ENCODE peak calls at places on chromosomes 1 and 21, in nine cellular contexts. F, T, E, Q, U, G, Z, L and O are unnamed samples. For H3K36me3 and H3K9me3, the result is how much of the 10 kb centered on the place peaks cover.

GRCh38 chr1:202274611-202275010 is 67.1 kb downstream of the UBE2T start:
- DNase-seq in T (peak), E (peak), F (peak), Z (no peak), U (peak), L (no peak), Q (peak), G (peak), O (peak)

GRCh38 chr1:235100124-235100801 is 28.4 kb downstream of the TOMM20 start:
- DNase-seq in F (no peak), L (no peak), Z (no peak), Q (no peak), U (peak), T (no peak), G (no peak), E (no peak), O (no peak)

GRCh38 chr1:93616996-93617669 is 64.5 kb downstream of the BCAR3 start:
- DNase-seq in U (peak), T (no peak), F (no peak), Q (no peak), G (no peak), Z (peak), E (peak), L (peak), O (no peak)

GRCh38 chr1:34113362-34113761 is 51.7 kb downstream of the CSMD2 start:
- DNase-seq in E (no peak), U (no peak), L (no peak), T (no peak), Q (peak), Z (no peak), F (no peak), G (no peak), O (no peak)

GRCh38 chr1:148264374-148265276 is 112.5 kb upstream of the NBPF11 start:
- DNase-seq in U (no peak), Q (peak), G (no peak), Z (no peak), E (no peak), T (peak), F (no peak), L (peak), O (no peak)

GRCh38 chr1:203797948-203798347 is 2.5 kb downstream of the ZBED6 start:
- DNase-seq in Q (peak), Z (no peak), T (no peak), E (no peak), U (no peak), G (no peak), L (no peak), F (no peak), O (no peak)

GRCh38 chr1:50859657-50860056 is 100.4 kb downstream of the FAF1 start:
- DNase-seq in Q (no peak), L (no peak), F (no peak), G (no peak), E (no peak), T (no peak), Z (no peak), U (no peak), O (no peak)

GRCh38 chr1:61097326-61097725 is 15.0 kb downstream of the NFIA start:
- DNase-seq in T (peak), E (no peak), U (no peak), L (peak), F (no peak), G (no peak), Q (no peak), Z (no peak), O (no peak)

GRCh38 chr1:183533617-183534174 is 56.6 kb downstream of the NCF2 start:
- DNase-seq in Q (no peak), L (no peak), Z (no peak), U (no peak), G (no peak), E (no peak), T (no peak), F (no peak), O (no peak)

GRCh38 chr1:209876091-209876800 is 48.5 kb downstream of the UTP25 start:
- DNase-seq in G (no peak), T (no peak), L (peak), Q (no peak), Z (no peak), E (no peak), U (no peak), F (no peak), O (no peak)

GRCh38 chr1:93723101-93723500 is 41.5 kb upstream of the BCAR3 start:
- DNase-seq in U (peak), L (peak), Z (no peak), E (no peak), T (no peak), Q (no peak), F (no peak), G (no peak), O (peak)

GRCh38 chr1:211196880-211197279 is 62.3 kb upstream of the RCOR3 start:
- DNase-seq in T (no peak), F (no peak), Q (no peak), E (no peak), Z (no peak), U (no peak), G (no peak), L (no peak), O (no peak)

GRCh38 chr21:42013338-42013737 is 3.2 kb upstream of the ZBTB21 start:
- DNase-seq in E (no peak), Z (no peak), L (no peak), F (no peak), T (no peak), Q (no peak), G (no peak), U (no peak), O (no peak)

GRCh38 chr21:29193907-29194306 is 63.5 kb downstream of the MAP3K7CL start:
- DNase-seq in F (no peak), Z (no peak), Q (no peak), G (no peak), E (no peak), U (no peak), T (no peak), L (no peak), O (no peak)

DNA sequence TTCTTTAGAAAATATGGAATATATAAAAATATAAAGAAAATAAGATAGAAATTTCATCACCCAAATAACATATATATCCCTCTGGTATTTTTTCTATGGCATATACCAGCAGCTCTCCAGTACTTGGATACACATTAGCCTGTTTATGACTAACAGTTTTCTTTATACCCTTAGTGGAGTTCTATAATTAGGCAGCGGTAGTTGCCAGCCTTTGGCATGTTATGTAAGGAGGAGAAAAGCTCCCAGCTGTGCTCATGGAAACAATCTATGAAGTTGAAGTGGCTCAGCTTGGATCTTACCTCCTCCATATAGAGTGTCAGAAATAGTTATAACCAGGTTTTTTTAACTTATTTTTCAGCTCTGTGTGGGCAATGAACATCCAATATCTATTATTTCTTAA is 1636.8 kb downstream of the AMY1C start:
- DNase-seq in T (no peak), Z (no peak), G (no peak), E (no peak), U (peak), Q (no peak), L (no peak), F (no peak), O (no peak)
- H3K27ac ChIP-seq in T (no peak), Z (no peak), G (no peak), E (no peak), U (no peak), Q (no peak), L (no peak), F (no peak), O (no peak)

DNA sequence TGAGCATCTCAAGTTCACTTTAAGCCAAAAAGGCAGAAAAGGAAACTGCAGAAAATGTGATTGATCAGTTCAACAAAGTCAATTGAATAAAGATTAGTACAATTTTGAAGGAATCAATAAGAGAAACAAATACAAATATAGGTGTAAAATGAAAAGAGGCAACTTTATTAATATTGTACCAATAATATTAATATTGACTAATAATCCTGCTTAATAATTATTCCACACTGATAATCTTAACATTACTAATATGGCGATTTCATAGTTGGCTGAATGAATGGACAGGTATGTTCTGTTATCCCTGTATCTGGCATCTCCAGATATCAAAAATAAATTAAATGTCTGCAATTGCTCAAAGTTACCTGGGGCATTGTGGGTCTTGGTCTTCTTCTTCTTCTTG is 61.8 kb downstream of the PRKAB2 start:
- DNase-seq in T (no peak), F (no peak), L (no peak), Q (no peak), Z (no peak), G (no peak), U (no peak), E (no peak), O (no peak)
- H3K36me3 ChIP-seq in T (under half), F (under half), L (under half), Q (under half), Z (under half), G (under half), U (under half), E (under half), O (under half)

GRCh38 chr21:18959817-18960216 is 556.2 kb upstream of the TMPRSS15 start:
- DNase-seq in U (no peak), F (no peak), T (no peak), G (no peak), L (no peak), E (no peak), Q (no peak), Z (no peak), O (no peak)
- H3K9me3 ChIP-seq in U (under half), F (under half), T (under half), G (under half), L (under half), E (under half), Q (under half), Z (under half), O (under half)

GRCh38 chr1:155308493-155309422 is at the start of gene FDPS:
- DNase-seq in G (peak), Q (peak), L (peak), U (peak), Z (peak), E (peak), T (peak), F (peak), O (peak)

GRCh38 chr1:155304558-155305063 is 3.4 kb upstream of the PKLR start:
- DNase-seq in G (no peak), E (no peak), F (no peak), Z (no peak), U (no peak), Q (no peak), T (no peak), L (no peak), O (no peak)

GRCh38 chr1:155309423-155310021 is 856 bp downstream of the FDPS start:
- DNase-seq in G (no peak), Q (peak), U (peak), L (no peak), Z (peak), T (no peak), E (no peak), F (no peak), O (peak)

GRCh38 chr1:155307247-155307740 is 1.4 kb upstream of the FDPS start:
- DNase-seq in E (no peak), F (no peak), Z (no peak), L (peak), T (peak), G (no peak), U (no peak), Q (peak), O (no peak)

DNA sequence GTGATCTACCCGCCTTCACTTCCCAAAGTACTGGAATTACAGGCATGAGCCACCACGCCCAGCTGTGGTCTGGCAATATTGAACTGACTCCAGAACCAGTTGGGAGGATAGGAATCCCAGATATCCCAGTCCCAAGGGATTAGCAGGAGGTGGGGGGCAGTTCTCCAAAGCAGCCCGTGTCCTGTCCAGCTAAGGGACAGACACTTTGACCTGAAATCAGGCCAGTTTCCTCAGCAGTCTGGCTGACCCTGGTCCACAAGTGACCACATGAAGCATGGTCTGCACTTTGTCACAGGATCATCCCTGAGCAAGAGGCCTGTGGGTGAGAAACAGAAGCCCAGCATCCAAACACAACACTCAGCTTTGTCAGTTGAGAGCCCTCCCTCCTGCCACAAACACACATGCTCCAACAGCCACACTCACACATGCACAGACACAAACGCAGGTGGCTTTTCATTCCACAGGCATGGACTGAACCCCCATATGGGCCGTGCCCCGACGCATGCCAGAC is 2.7 kb upstream of the FDPS start:
- DNase-seq in Q (no peak), L (peak), Z (no peak), G (no peak), F (peak), E (no peak), T (no peak), U (no peak), O (no peak)
- H3K27ac ChIP-seq in Q (no peak), L (no peak), Z (no peak), G (no peak), F (no peak), E (no peak), T (no peak), U (no peak), O (no peak)

DNA sequence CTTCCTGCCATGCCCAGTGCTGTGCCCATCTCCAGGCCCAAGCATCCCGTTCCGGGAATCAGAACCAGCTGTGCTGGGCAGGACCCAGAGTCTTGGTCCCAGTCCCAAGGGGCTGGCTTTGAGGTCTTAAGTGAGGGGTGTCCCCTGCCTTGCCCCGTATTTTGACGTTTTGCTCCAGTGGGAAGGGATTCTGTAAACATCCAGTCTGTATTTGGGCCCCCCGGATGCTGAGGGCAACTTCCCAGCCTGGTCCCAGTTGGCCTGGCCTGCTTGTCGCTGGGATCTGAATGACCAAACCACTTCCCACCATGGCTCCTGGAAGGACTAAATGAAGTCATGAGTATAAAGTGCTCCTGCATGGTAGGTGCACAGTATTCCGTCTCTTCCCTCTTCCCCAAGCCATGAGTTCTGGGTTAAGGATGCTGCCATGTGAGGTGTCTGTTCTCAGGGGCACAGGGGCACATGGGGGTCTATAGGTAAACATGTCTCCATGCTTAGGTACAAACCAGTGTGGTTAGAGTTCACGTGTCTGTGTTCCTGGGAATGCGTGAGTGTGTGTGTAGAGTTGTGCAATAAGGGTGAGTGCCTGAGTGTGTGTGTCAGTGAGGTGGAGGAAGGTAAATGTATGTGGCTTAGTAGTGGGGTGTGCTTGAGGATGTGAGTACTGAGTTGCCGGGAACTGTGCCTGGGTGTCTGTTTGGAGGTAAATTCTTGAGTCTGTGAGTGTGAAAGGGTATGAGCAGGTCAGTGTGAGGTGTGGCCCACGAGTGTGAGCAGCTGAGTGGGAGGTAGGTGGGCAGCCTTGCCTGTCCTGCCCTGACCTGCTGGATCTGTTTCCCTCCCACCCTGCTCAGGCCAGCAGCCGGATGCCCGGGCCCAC is 1.5 kb downstream of the B4GALT2 start:
- DNase-seq in Q (no peak), U (no peak), T (peak), G (no peak), L (peak), Z (no peak), F (no peak), E (no peak), O (no peak)
- H3K36me3 ChIP-seq in Q (under half), U (under half), T (under half), G (under half), L (under half), Z (under half), F (under half), E (under half), O (half or more)

GRCh38 chr1:248790456-248790855 is 34.9 kb upstream of the LYPD8 start:
- DNase-seq in Q (no peak), L (no peak), Z (no peak), G (no peak), E (no peak), T (no peak), F (no peak), U (no peak), O (no peak)
- H3K9me3 ChIP-seq in Q (under half), L (under half), Z (under half), G (under half), E (under half), T (under half), F (under half), U (under half), O (under half)

DNA sequence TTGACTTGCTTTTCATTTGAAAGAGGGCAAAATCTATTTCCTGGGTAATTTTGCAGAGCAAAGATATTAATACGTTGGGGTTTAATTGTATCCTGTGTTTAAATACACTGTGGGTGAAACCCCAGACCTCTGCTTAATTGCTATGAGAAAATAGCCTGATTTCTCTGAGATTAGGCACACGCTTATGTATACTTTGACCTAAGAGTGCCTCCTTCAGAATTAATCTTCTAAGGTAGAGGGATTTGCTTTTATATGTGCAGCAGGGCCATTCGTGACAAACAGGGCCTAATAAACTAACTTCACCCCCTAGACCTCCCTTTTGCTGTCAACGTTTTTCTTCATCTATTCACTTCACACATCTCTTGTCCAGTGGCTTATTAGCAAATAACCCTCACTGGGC is 216.9 kb upstream of the ADGRL2 start:
- DNase-seq in F (no peak), T (no peak), L (no peak), U (no peak), G (no peak), E (no peak), Z (no peak), Q (no peak), O (no peak)
- H3K27ac ChIP-seq in F (no peak), T (peak), L (no peak), U (no peak), G (no peak), E (no peak), Z (no peak), Q (no peak), O (no peak)

GRCh38 chr21:16794944-16795343 is 717.9 kb upstream of the CXADR start:
- DNase-seq in Q (peak), Z (no peak), E (no peak), G (no peak), L (peak), F (no peak), U (no peak), T (peak), O (peak)

GRCh38 chr21:16797530-16797929 is 715.3 kb upstream of the CXADR start:
- DNase-seq in Q (no peak), U (no peak), Z (no peak), T (no peak), G (no peak), L (no peak), F (no peak), E (no peak), O (no peak)

GRCh38 chr21:16800536-16800935 is 712.3 kb upstream of the CXADR start:
- DNase-seq in G (no peak), E (no peak), F (no peak), T (no peak), Z (no peak), U (no peak), L (no peak), Q (no peak), O (no peak)
- H3K36me3 ChIP-seq in G (under half), E (under half), F (under half), T (under half), Z (under half), U (under half), L (under half), Q (under half), O (under half)

GRCh38 chr21:18517905-18518566 is 114.5 kb upstream of the TMPRSS15 start:
- DNase-seq in E (no peak), U (no peak), Q (no peak), F (no peak), L (peak), T (no peak), G (no peak), Z (no peak), O (no peak)
- H3K9me3 ChIP-seq in E (under half), U (under half), Q (under half), F (under half), L (under half), T (under half), G (under half), Z (under half), O (under half)

GRCh38 chr1:21349693-21350092 is 59.4 kb upstream of the ECE1 start:
- DNase-seq in E (no peak), G (no peak), U (peak), T (no peak), Q (no peak), Z (no peak), L (no peak), F (no peak), O (no peak)
- H3K27ac ChIP-seq in E (no peak), G (no peak), U (no peak), T (no peak), Q (no peak), Z (no peak), L (no peak), F (no peak), O (no peak)